ENCODE peak calls at places on chromosomes 12 and 14, in nine cellular contexts. N is fibroblast of lung; S is choroid plexus epithelial cell; I is activated naive CD8-positive, alpha-beta T cell treated with anti-CD3 and anti-CD28 coated beads, Interleukin-2, amount 50 U/mL, for 24 hours; G is posterior vena cava; V is HFF-Myc; X is NCI-H524; Q is T follicular helper cell; U is epithelial cell of prostate. F is an unnamed sample.

GRCh38 chr12:120413901-120414695 is 23.8 kb upstream of the COX6A1 start:
- DNase-seq in V (no peak), I (no peak), U (no peak), X (no peak), S (no peak), N (no peak), G (no peak), Q (no peak), F (no peak)

GRCh38 chr12:3945671-3946070 is 72.5 kb upstream of the PARP11 start:
- DNase-seq in V (no peak), X (no peak), Q (no peak), S (no peak), I (no peak), N (no peak), U (no peak), G (no peak), F (no peak)

GRCh38 chr14:72822946-72823611 is 70.8 kb downstream of the DPF3 start:
- DNase-seq in I (no peak), V (no peak), N (peak), X (peak), Q (no peak), U (no peak), S (no peak), G (peak), F (no peak)

GRCh38 chr14:75283162-75283883 is 4.7 kb downstream of the FOS start:
- DNase-seq in X (no peak), S (peak), U (no peak), N (peak), G (peak), Q (no peak), V (no peak), I (no peak), F (peak)

GRCh38 chr12:124774462-124775167 is 89.0 kb downstream of the SCARB1 start:
- DNase-seq in V (no peak), S (peak), N (peak), I (peak), U (peak), X (no peak), G (no peak), Q (no peak), F (no peak)

GRCh38 chr14:55884819-55885218 is 233.4 kb upstream of the PELI2 start:
- DNase-seq in G (no peak), U (peak), I (no peak), N (peak), Q (no peak), S (no peak), V (peak), X (no peak), F (no peak)

GRCh38 chr14:85534914-85535313 is 5.0 kb downstream of the FLRT2 start:
- DNase-seq in X (peak), G (no peak), I (no peak), N (no peak), S (peak), V (no peak), U (no peak), Q (no peak), F (no peak)

GRCh38 chr12:52197371-52198231 is 5.8 kb upstream of the KRT80 start:
- DNase-seq in U (no peak), G (no peak), N (no peak), V (no peak), X (no peak), Q (no peak), I (no peak), S (no peak), F (no peak)

GRCh38 chr12:100375023-100375737 is 18.3 kb downstream of the SLC17A8 start:
- DNase-seq in V (no peak), G (peak), N (peak), I (no peak), X (peak), Q (no peak), S (peak), U (no peak), F (no peak)

GRCh38 chr12:75487310-75487709 is 6.8 kb downstream of the GLIPR1 start:
- DNase-seq in I (no peak), N (no peak), G (no peak), Q (no peak), U (no peak), S (no peak), V (no peak), X (no peak), F (no peak)

GRCh38 chr12:51448618-51449256 is 24.1 kb downstream of the SLC4A8 start:
- DNase-seq in U (no peak), S (no peak), Q (no peak), N (no peak), G (no peak), V (no peak), I (no peak), X (no peak), F (no peak)

GRCh38 chr12:43285248-43285647 is 266.8 kb downstream of the ADAMTS20 start:
- DNase-seq in G (no peak), V (no peak), X (no peak), U (peak), S (peak), N (peak), I (no peak), Q (no peak), F (no peak)

GRCh38 chr14:56491299-56492285 is 88.0 kb upstream of the TMEM260 start:
- DNase-seq in U (peak), I (peak), X (peak), V (peak), Q (peak), N (peak), S (peak), G (no peak), F (no peak)

GRCh38 chr14:37583358-37584210 is 11.5 kb downstream of the FOXA1 start:
- DNase-seq in U (no peak), G (no peak), V (no peak), N (no peak), X (peak), Q (no peak), I (no peak), S (no peak), F (no peak)

GRCh38 chr14:35159742-35160409 is 37.5 kb downstream of the PRORP start:
- DNase-seq in X (no peak), V (peak), N (peak), U (peak), I (no peak), G (no peak), Q (no peak), S (peak), F (no peak)

GRCh38 chr12:98492580-98493140 is 22.7 kb upstream of the TMPO start:
- DNase-seq in I (no peak), X (no peak), G (no peak), V (no peak), Q (no peak), N (no peak), U (no peak), S (no peak), F (no peak)

GRCh38 chr14:62189698-62190097 is 427.5 kb downstream of the SNAPC1 start:
- DNase-seq in I (no peak), G (no peak), N (peak), S (peak), Q (no peak), V (no peak), X (no peak), U (peak), F (no peak)

GRCh38 chr14:100733152-100733850 is 6.6 kb downstream of the DLK1 start:
- DNase-seq in X (no peak), S (no peak), I (no peak), U (no peak), N (no peak), V (no peak), G (peak), Q (no peak), F (no peak)